ENCODE peak calls at places on chromosome 5, in six cellular contexts. Q is spleen; I is tibial artery; U is CD8-positive, alpha-beta T cell; Z is transverse colon; X is heart right ventricle. K is an unnamed sample.

GRCh38 chr5:75701856-75702255 is 15.4 kb downstream of the POC5 start:
- DNase-seq in X (no peak), U (no peak), Q (no peak), I (no peak), Z (no peak), K (no peak)

GRCh38 chr5:143004361-143004802 is 234.2 kb downstream of the ARHGAP26 start:
- DNase-seq in Q (no peak), I (no peak), U (no peak), Z (no peak), X (no peak), K (no peak)

GRCh38 chr5:175214152-175214551 is 229.8 kb downstream of the DRD1 start:
- DNase-seq in Z (no peak), I (peak), U (no peak), Q (no peak), X (no peak), K (no peak)

GRCh38 chr5:179618923-179619554 is 4.4 kb downstream of the HNRNPH1 start:
- DNase-seq in Z (no peak), Q (no peak), X (no peak), U (no peak), I (peak), K (no peak)

GRCh38 chr5:79702606-79703380 is 13.2 kb downstream of the CMYA5 start:
- DNase-seq in X (no peak), U (peak), Q (no peak), I (no peak), Z (no peak), K (no peak)

GRCh38 chr5:177355162-177355867 is 2.4 kb upstream of the RGS14 start:
- DNase-seq in U (no peak), Z (no peak), I (no peak), Q (peak), X (no peak), K (peak)

GRCh38 chr5:169602535-169602934 is 19.0 kb downstream of the SPDL1 start:
- DNase-seq in I (no peak), U (no peak), Z (no peak), Q (no peak), X (no peak), K (no peak)

GRCh38 chr5:43386960-43387362 is 25.2 kb downstream of the CCL28 start:
- DNase-seq in U (no peak), Z (no peak), I (no peak), Q (no peak), X (no peak), K (no peak)

GRCh38 chr5:71887680-71888079 is 168.6 kb downstream of the CARTPT start:
- DNase-seq in X (no peak), Z (no peak), Q (no peak), I (no peak), U (no peak), K (no peak)

GRCh38 chr5:144583493-144584154 is 413.0 kb downstream of the KCTD16 start:
- DNase-seq in I (no peak), Z (no peak), Q (no peak), U (no peak), X (no peak), K (no peak)

GRCh38 chr5:165775094-165775493 is 2269.7 kb downstream of the MAT2B start:
- DNase-seq in Q (no peak), U (no peak), I (no peak), Z (no peak), X (no peak), K (no peak)

GRCh38 chr5:75471193-75471592 is 40.2 kb downstream of the CERT1 start:
- DNase-seq in Z (no peak), U (no peak), X (no peak), I (no peak), Q (no peak), K (no peak)

GRCh38 chr5:77639624-77640023 is 1.1 kb upstream of the OTP start:
- DNase-seq in Z (no peak), I (no peak), U (no peak), X (no peak), Q (no peak), K (no peak)
- H3K27ac ChIP-seq in Z (no peak), I (no peak), U (no peak), X (no peak), Q (no peak), K (no peak)

DNA sequence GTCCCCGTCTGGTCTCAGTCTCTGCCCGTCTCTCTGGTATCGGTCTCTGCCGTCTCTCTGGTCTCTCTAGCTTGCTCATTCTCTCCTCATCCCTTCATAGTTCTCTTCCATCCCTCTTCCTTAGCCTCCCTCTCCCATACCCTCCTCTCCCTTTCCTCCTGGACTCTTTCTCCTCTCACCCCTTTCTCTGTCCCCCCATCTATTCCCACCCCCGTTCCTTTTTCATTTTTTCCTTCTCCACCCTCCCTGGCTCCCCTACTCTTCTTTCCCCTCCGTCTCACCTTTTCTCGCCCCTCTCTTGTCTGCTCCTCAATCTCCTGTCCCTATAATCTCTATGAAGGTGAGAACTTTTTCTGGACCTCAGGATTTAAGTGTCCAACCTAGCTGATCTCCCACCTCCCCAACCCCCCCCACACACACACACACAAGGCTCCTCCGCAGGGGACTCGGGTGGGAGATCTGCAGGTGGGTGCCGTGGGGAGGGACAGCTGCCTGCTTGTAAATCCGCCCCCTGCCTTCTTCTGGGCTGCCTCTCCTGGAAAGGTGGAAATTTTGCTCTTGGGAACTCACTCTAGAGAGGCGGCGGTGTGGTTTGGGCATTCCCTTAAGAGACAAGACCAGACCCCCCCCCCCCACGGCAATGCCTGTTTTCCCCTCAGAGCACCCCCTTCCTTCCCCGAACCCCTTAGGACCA is 953 bp downstream of the UBE2QL1 start:
- DNase-seq in I (no peak), X (no peak), U (no peak), Z (no peak), Q (no peak), K (no peak)
- H3K27ac ChIP-seq in I (peak), X (peak), U (no peak), Z (peak), Q (no peak), K (no peak)

GRCh38 chr5:34660444-34660843 is 4.3 kb downstream of the RAI14 start:
- DNase-seq in Q (no peak), X (no peak), I (no peak), U (no peak), Z (no peak), K (no peak)

GRCh38 chr5:34656700-34657549 is 797 bp downstream of the RAI14 start:
- DNase-seq in U (no peak), I (no peak), X (peak), Z (peak), Q (no peak), K (peak)

GRCh38 chr5:34657550-34657921 is 1.4 kb downstream of the RAI14 start:
- DNase-seq in U (no peak), Q (no peak), Z (peak), X (no peak), I (no peak), K (peak)

GRCh38 chr5:34658023-34658422 is 1.9 kb downstream of the RAI14 start:
- DNase-seq in Z (no peak), I (no peak), X (no peak), Q (no peak), U (no peak), K (no peak)

GRCh38 chr5:34659168-34659567 is 3.0 kb downstream of the RAI14 start:
- DNase-seq in U (no peak), X (no peak), Z (no peak), I (no peak), Q (no peak), K (no peak)
- H3K27ac ChIP-seq in U (no peak), X (no peak), Z (no peak), I (no peak), Q (peak), K (no peak)

GRCh38 chr5:56406221-56406620 is 173.1 kb upstream of the ANKRD55 start:
- DNase-seq in Q (no peak), Z (no peak), X (no peak), I (no peak), U (no peak), K (no peak)
- H3K27ac ChIP-seq in Q (no peak), Z (no peak), X (no peak), I (no peak), U (no peak), K (peak)

GRCh38 chr5:36590513-36591286 is 15.7 kb upstream of the SLC1A3 start:
- DNase-seq in Q (no peak), I (no peak), U (no peak), X (no peak), Z (no peak), K (no peak)
- H3K27ac ChIP-seq in Q (no peak), I (no peak), U (no peak), X (no peak), Z (no peak), K (no peak)

GRCh38 chr5:98111686-98112085 is 661.8 kb upstream of the RGMB start:
- DNase-seq in Q (no peak), I (no peak), X (no peak), U (no peak), Z (no peak), K (no peak)
- H3K27ac ChIP-seq in Q (no peak), I (no peak), X (no peak), U (no peak), Z (no peak), K (no peak)

GRCh38 chr5:116418016-116418415 is 156.6 kb downstream of the SEMA6A start:
- DNase-seq in Z (no peak), I (no peak), U (no peak), Q (no peak), X (no peak), K (no peak)

GRCh38 chr5:116418774-116419173 is 155.8 kb downstream of the SEMA6A start:
- DNase-seq in U (no peak), X (no peak), Q (no peak), Z (no peak), I (no peak), K (no peak)

GRCh38 chr5:116415989-116416388 is 158.6 kb downstream of the SEMA6A start:
- DNase-seq in I (no peak), U (no peak), Q (no peak), Z (no peak), X (no peak), K (no peak)

GRCh38 chr5:116411101-116411571 is 163.5 kb downstream of the SEMA6A start:
- DNase-seq in I (no peak), Q (no peak), X (no peak), Z (no peak), U (no peak), K (peak)

DNA sequence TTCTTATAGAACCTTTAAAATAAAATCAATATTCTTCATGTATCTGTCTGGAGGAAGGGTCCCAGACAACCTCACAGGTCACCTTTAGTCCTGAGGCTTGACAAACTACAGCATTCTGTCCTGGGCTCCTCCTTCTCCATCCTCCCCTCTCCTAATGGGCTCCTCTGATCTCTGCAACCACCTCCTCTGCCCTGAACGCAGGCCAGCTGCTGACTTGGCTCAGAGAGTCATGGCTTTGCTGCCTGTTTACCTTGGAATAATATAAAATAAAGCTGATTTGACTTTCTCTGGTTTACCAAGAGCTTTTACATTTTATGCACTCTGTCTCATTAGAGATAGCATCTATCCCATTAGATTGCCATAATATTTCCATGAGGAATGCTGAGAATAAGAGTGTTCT is 159.4 kb downstream of the SEMA6A start:
- DNase-seq in U (no peak), Q (no peak), X (no peak), Z (no peak), I (no peak), K (no peak)
- H3K27ac ChIP-seq in U (no peak), Q (no peak), X (no peak), Z (no peak), I (no peak), K (no peak)